ENCODE peak calls at places on chromosomes 13 and 19, in four cellular contexts. One of them, this sample, is unnamed.

GRCh38 chr19:52535831-52536800 is 8.6 kb downstream of the ZNF808 start:
- DNase-seq in H9: peak; percentile 93
- DNase-seq in astrocyte: peak; percentile 64
- DNase-seq in GM23248: peak; percentile 94
- DNase-seq in this sample: peak; percentile 94

GRCh38 chr13:109309625-109310363 is 476.6 kb downstream of the IRS2 start:
- DNase-seq in astrocyte: no peak
- DNase-seq in H9: no peak
- DNase-seq in GM23248: no peak
- DNase-seq in this sample: no peak

GRCh38 chr13:106186366-106187030 is 349.0 kb downstream of the EFNB2 start:
- DNase-seq in H9: no peak
- DNase-seq in astrocyte: peak; percentile 91
- DNase-seq in GM23248: peak; percentile 39
- DNase-seq in this sample: no peak

GRCh38 chr13:107450426-107450825 is 764.9 kb downstream of the LIG4 start:
- DNase-seq in H9: no peak
- DNase-seq in GM23248: peak; percentile 35
- DNase-seq in astrocyte: no peak
- DNase-seq in this sample: no peak

GRCh38 chr13:102260256-102260655 is 141.6 kb downstream of the FGF14 start:
- DNase-seq in GM23248: no peak
- DNase-seq in H9: no peak
- DNase-seq in astrocyte: no peak
- DNase-seq in this sample: no peak

GRCh38 chr13:76783798-76784197 is 102.4 kb downstream of the KCTD12 start:
- DNase-seq in astrocyte: no peak
- DNase-seq in H9: peak; percentile 51
- DNase-seq in GM23248: no peak
- DNase-seq in this sample: no peak

GRCh38 chr19:38384209-38385027 is 3.4 kb downstream of the GGN start:
- DNase-seq in H9: peak; percentile 78
- DNase-seq in GM23248: peak; percentile 49
- DNase-seq in astrocyte: no peak
- DNase-seq in this sample: no peak

GRCh38 chr13:70170689-70171088 is 62.4 kb upstream of the KLHL1 start:
- DNase-seq in astrocyte: no peak
- DNase-seq in GM23248: no peak
- DNase-seq in H9: no peak
- DNase-seq in this sample: no peak

GRCh38 chr13:38334845-38335244 is 14.8 kb upstream of the UFM1 start:
- DNase-seq in astrocyte: no peak
- DNase-seq in GM23248: no peak
- DNase-seq in H9: no peak
- DNase-seq in this sample: no peak

GRCh38 chr19:43438291-43439162 is 23.8 kb downstream of the TEX101 start:
- DNase-seq in GM23248: peak; percentile 86
- DNase-seq in astrocyte: peak; percentile 50
- DNase-seq in H9: no peak
- DNase-seq in this sample: peak; percentile 86

GRCh38 chr19:16957151-16957662 is 68.4 kb downstream of the F2RL3 start:
- DNase-seq in GM23248: no peak
- DNase-seq in H9: no peak
- DNase-seq in astrocyte: no peak
- DNase-seq in this sample: no peak

GRCh38 chr19:10471909-10472308 is 31.2 kb downstream of the KEAP1 start:
- DNase-seq in astrocyte: peak; percentile 25
- DNase-seq in H9: no peak
- DNase-seq in GM23248: peak; percentile 57
- DNase-seq in this sample: no peak

GRCh38 chr13:111270126-111270525 is 50.3 kb upstream of the TEX29 start:
- DNase-seq in H9: no peak
- DNase-seq in GM23248: peak; percentile 16
- DNase-seq in astrocyte: no peak
- DNase-seq in this sample: no peak

GRCh38 chr13:105334211-105334610 is 1201.3 kb downstream of the EFNB2 start:
- DNase-seq in H9: no peak
- DNase-seq in GM23248: no peak
- DNase-seq in astrocyte: peak; percentile 82
- DNase-seq in this sample: no peak

GRCh38 chr13:24270639-24271131 is 38.7 kb upstream of the C1QTNF9 start:
- DNase-seq in astrocyte: peak; percentile 59
- DNase-seq in H9: no peak
- DNase-seq in GM23248: peak; percentile 75
- DNase-seq in this sample: peak; percentile 89

GRCh38 chr13:37729876-37730275 is 131.3 kb upstream of the POSTN start:
- DNase-seq in GM23248: no peak
- DNase-seq in H9: no peak
- DNase-seq in astrocyte: no peak
- DNase-seq in this sample: no peak

GRCh38 chr13:114115796-114116195 is 16.6 kb downstream of the RASA3 start:
- DNase-seq in H9: no peak
- DNase-seq in astrocyte: no peak
- DNase-seq in GM23248: no peak
- DNase-seq in this sample: peak; percentile 72

GRCh38 chr19:34171539-34171876 is 796 bp upstream of the LSM14A start:
- DNase-seq in GM23248: peak; percentile 94
- DNase-seq in astrocyte: peak; percentile 76
- DNase-seq in H9: no peak
- DNase-seq in this sample: no peak

GRCh38 chr13:40401911-40402776 is 264.3 kb downstream of the FOXO1 start:
- DNase-seq in GM23248: peak; percentile 96
- DNase-seq in H9: no peak
- DNase-seq in astrocyte: peak; percentile 96
- DNase-seq in this sample: peak; percentile 99

GRCh38 chr13:21074601-21075302 is 13.4 kb upstream of the LATS2 start:
- DNase-seq in GM23248: peak; percentile 67
- DNase-seq in H9: no peak
- DNase-seq in astrocyte: no peak
- DNase-seq in this sample: no peak

GRCh38 chr13:48892311-48892710 is 83.4 kb upstream of the FNDC3A start:
- DNase-seq in H9: no peak
- DNase-seq in GM23248: peak; percentile 95
- DNase-seq in astrocyte: peak; percentile 90
- DNase-seq in this sample: no peak

GRCh38 chr13:49298903-49299605 is 51.3 kb downstream of the CDADC1 start:
- DNase-seq in astrocyte: no peak
- DNase-seq in H9: no peak
- DNase-seq in GM23248: peak; percentile 9
- DNase-seq in this sample: no peak

GRCh38 chr13:79631260-79631659 is 150.3 kb downstream of the NDFIP2 start:
- DNase-seq in H9: no peak
- DNase-seq in astrocyte: peak; percentile 61
- DNase-seq in GM23248: peak; percentile 94
- DNase-seq in this sample: no peak

GRCh38 chr19:46221981-46222610 is 7.4 kb upstream of the IGFL1 start:
- DNase-seq in GM23248: peak; percentile 90
- DNase-seq in H9: peak; percentile 70
- DNase-seq in astrocyte: peak; percentile 63
- DNase-seq in this sample: peak; percentile 81

GRCh38 chr13:79867248-79867647 is 386.3 kb downstream of the NDFIP2 start:
- DNase-seq in GM23248: no peak
- DNase-seq in H9: no peak
- DNase-seq in astrocyte: peak; percentile 34
- DNase-seq in this sample: no peak

GRCh38 chr13:37148501-37148900 is 43.0 kb upstream of the CSNK1A1L start:
- DNase-seq in H9: no peak
- DNase-seq in GM23248: no peak
- DNase-seq in astrocyte: peak; percentile 64
- DNase-seq in this sample: no peak

GRCh38 chr13:93776936-93777335 is 550.3 kb downstream of the GPC6 start:
- DNase-seq in H9: no peak
- DNase-seq in GM23248: peak; percentile 49
- DNase-seq in astrocyte: peak; percentile 88
- DNase-seq in this sample: no peak

GRCh38 chr19:4057913-4058695 is 8.6 kb downstream of the ZBTB7A start:
- DNase-seq in astrocyte: peak; percentile 76
- DNase-seq in GM23248: peak; percentile 97
- DNase-seq in H9: peak; percentile 38
- DNase-seq in this sample: peak; percentile 97
- H3K9ac ChIP-seq in astrocyte: peak overlapping the region; percentile 80
- H3K9ac ChIP-seq in GM23248: peak overlapping the region; percentile 85
- H3K9ac ChIP-seq in H9: no peak overlapping the region
- H3K9ac ChIP-seq in this sample: peak overlapping the region; percentile 19

GRCh38 chr19:35987571-35987896 is 7.5 kb upstream of the SDHAF1 start:
- DNase-seq in astrocyte: no peak
- DNase-seq in GM23248: no peak
- DNase-seq in H9: no peak
- DNase-seq in this sample: no peak
- H3K9ac ChIP-seq in astrocyte: no peak overlapping the region
- H3K9ac ChIP-seq in GM23248: no peak overlapping the region
- H3K9ac ChIP-seq in H9: no peak overlapping the region
- H3K9ac ChIP-seq in this sample: no peak overlapping the region

DNA sequence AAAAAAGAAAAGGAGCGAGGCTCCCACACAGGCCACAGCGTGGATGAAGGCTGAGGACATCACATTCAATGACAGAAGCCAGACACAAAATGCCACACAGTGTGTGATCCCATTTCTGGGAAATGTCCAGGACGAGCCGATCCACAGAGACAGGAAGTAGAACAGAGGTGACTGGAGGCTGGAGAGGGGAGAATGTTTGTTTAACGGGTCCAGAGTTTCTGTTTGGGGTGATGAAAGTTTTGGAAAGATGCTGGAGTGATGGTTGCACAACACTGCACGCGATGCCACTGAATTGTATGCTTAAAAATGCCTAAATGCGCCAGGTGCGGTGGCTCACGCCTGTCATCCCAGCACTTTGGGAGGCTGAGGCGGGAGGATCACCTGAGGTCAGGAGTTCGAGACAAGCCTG is 650 bp upstream of the FUT5 start:
- DNase-seq in astrocyte: no peak
- DNase-seq in GM23248: no peak
- DNase-seq in H9: no peak
- DNase-seq in this sample: no peak
- H3K9ac ChIP-seq in astrocyte: no peak overlapping the region
- H3K9ac ChIP-seq in GM23248: no peak overlapping the region
- H3K9ac ChIP-seq in H9: no peak overlapping the region
- H3K9ac ChIP-seq in this sample: no peak overlapping the region

GRCh38 chr19:45075215-45076028 is 856 bp downstream of the ZNF296 start:
- DNase-seq in GM23248: peak; percentile 26
- DNase-seq in H9: peak; percentile 90
- DNase-seq in astrocyte: no peak
- DNase-seq in this sample: peak; percentile 96

GRCh38 chr19:45076851-45077730 is 813 bp upstream of the ZNF296 start:
- DNase-seq in GM23248: no peak
- DNase-seq in astrocyte: no peak
- DNase-seq in H9: peak; percentile 71
- DNase-seq in this sample: no peak

GRCh38 chr19:45078390-45079062 is 534 bp upstream of the GEMIN7 start:
- DNase-seq in astrocyte: no peak
- DNase-seq in H9: no peak
- DNase-seq in GM23248: no peak
- DNase-seq in this sample: no peak

GRCh38 chr19:45074744-45075143 is 1.5 kb downstream of the ZNF296 start:
- DNase-seq in GM23248: no peak
- DNase-seq in H9: peak; percentile 57
- DNase-seq in astrocyte: no peak
- DNase-seq in this sample: no peak

GRCh38 chr19:45076029-45076850 is at the start of gene ZNF296:
- DNase-seq in H9: peak; percentile 91
- DNase-seq in astrocyte: no peak
- DNase-seq in GM23248: peak; percentile 63
- DNase-seq in this sample: peak; percentile 93
- H3K9ac ChIP-seq in H9: peak within 1 kb of the TSS; percentile 53
- H3K9ac ChIP-seq in astrocyte: peak within 1 kb of the TSS; percentile 55
- H3K9ac ChIP-seq in GM23248: peak within 1 kb of the TSS; percentile 49
- H3K9ac ChIP-seq in this sample: peak within 1 kb of the TSS; percentile 75

DNA sequence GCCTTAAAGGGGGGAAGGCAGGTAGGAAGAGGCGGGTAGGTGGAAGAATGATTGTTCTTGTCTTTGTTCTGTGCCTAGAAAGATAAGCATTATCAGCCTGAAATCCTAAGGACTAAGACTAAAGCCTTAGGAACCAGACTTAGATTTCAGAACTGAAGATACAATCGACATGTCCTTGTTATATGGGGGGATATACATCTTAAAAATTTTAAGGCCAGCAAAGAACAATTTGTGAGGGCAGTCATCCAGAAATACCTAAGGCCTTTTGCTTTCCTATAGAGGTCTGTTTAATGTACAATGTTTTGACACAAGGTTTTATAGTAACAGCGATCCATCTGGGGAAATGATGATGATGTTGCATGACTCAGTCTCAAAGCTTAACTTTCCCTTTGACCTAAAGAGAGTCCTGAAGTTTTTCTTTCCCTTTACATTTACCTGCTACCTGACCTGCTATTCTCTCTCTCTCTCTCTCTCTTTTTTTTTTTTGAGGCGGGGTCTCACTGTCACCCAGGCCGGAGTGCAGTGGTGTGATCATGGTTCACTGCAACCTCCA is 20.2 kb upstream of the CEACAM6 start:
- DNase-seq in H9: no peak
- DNase-seq in astrocyte: no peak
- DNase-seq in GM23248: no peak
- DNase-seq in this sample: no peak
- H3K9ac ChIP-seq in H9: no peak overlapping the region
- H3K9ac ChIP-seq in astrocyte: no peak overlapping the region
- H3K9ac ChIP-seq in GM23248: no peak overlapping the region
- H3K9ac ChIP-seq in this sample: no peak overlapping the region

DNA sequence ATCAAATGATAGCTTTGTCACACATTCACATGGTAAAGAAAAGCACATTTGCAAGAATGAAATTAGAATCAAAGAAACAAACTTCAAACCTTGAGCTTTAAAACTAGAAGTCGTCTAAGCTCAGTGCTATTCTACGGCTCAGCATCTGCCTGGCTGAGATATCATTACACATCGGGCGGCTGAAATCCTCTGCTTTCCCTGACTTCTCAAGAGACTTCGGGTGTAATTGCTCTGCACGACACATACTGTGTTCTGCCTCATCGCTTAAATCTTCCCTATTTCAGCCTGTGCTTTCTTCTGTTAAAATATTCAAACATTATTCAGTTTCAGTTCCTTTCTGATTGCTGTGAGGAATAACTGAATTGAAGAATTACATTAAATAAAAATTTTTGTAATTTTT is 265.3 kb downstream of the NALCN start:
- DNase-seq in GM23248: peak; percentile 67
- DNase-seq in H9: no peak
- DNase-seq in astrocyte: peak; percentile 14
- DNase-seq in this sample: no peak
- H3K9ac ChIP-seq in GM23248: peak overlapping the region; percentile 31
- H3K9ac ChIP-seq in H9: no peak overlapping the region
- H3K9ac ChIP-seq in astrocyte: no peak overlapping the region
- H3K9ac ChIP-seq in this sample: no peak overlapping the region

DNA sequence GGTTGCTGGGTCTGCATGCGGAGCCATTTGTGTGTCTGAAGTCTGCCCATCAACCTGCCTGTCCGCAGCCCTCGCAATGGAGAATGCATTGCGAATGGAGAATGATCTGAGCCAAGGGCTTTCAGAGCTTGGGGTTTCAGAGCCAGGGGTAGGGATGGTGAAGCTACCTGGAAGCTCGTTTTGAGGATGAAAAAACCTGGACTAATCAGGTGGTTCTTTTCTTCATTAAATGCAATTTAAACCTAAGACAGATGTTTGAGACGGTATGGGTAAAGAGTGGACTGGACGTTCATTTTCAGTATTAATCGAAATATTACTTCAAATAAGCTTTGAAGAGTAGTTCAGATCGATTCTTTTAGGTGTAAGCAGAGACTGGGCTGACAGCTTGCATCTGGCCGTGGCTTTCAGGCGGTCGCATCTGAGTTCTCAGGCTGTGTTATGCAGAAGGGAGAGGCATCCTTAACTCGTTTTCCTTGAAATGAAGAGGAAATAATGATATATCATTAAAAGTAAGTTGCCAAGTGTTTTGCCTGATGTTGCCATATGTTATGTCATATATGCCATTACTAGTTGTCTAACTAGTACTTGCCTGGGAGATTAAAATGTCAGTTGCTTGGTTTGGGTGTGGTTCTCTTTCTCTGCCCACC is 801 bp downstream of the MCF2L start:
- DNase-seq in GM23248: no peak
- DNase-seq in H9: no peak
- DNase-seq in astrocyte: no peak
- DNase-seq in this sample: no peak
- H3K9ac ChIP-seq in GM23248: no peak overlapping the region
- H3K9ac ChIP-seq in H9: no peak overlapping the region
- H3K9ac ChIP-seq in astrocyte: no peak overlapping the region
- H3K9ac ChIP-seq in this sample: no peak overlapping the region

This sample was measured in kidney.